ENCODE peak calls at places on chromosomes 16 and 17, in nine cellular contexts. X is IMR-90; S is head of caudate nucleus; E is stimulated activated CD8-positive, alpha-beta memory T cell treated with anti-CD3 and anti-CD28 coated beads, Interleukin-7, amount 100 ng/mL, for 1 hour; W is hepatic stellate cell; C is NCI-H1436 treated with DMSO at 0.1 percent for 48 hours; T is right lobe of liver; I is neural crest cell; Y is NCI-H2171 treated with DMSO at 0.1 percent for 48 hours. V is an unnamed sample.

GRCh38 chr16:22373662-22374310 is 633 bp downstream of the CDR2 start:
- DNase-seq in X (no peak), S (peak; percentile 41), E (no peak), W (peak; percentile 19), C (no peak), T (peak; percentile 74), I (peak; percentile 7), Y (no peak), V (peak; percentile 87)

GRCh38 chr17:8632087-8632486 is 1.6 kb upstream of the MYH10 start:
- DNase-seq in X (no peak), S (no peak), E (no peak), W (no peak), C (no peak), T (peak; percentile 58), I (no peak), Y (no peak), V (peak; percentile 30)

GRCh38 chr16:4796982-4797804 is 2.0 kb downstream of the SMIM22 start:
- DNase-seq in X (no peak), S (no peak), E (no peak), W (no peak), C (no peak), T (no peak), I (no peak), Y (no peak), V (no peak)

GRCh38 chr16:89009343-89010209 is 32.6 kb upstream of the CBFA2T3 start:
- DNase-seq in X (no peak), S (no peak), E (no peak), W (no peak), C (no peak), T (no peak), I (no peak), Y (no peak), V (no peak)

GRCh38 chr17:823501-823902 is 41.3 kb downstream of the MRM3 start:
- DNase-seq in X (no peak), S (no peak), E (no peak), W (no peak), C (no peak), T (no peak), I (no peak), Y (peak; percentile 84), V (peak; percentile 90)

GRCh38 chr16:79508294-79508693 is 92.2 kb downstream of the MAF start:
- DNase-seq in X (no peak), S (no peak), E (no peak), W (no peak), C (no peak), T (no peak), I (no peak), Y (no peak), V (no peak)

GRCh38 chr16:76176153-76176552 is 101.0 kb upstream of the CNTNAP4 start:
- DNase-seq in X (no peak), S (no peak), E (no peak), W (no peak), C (no peak), T (no peak), I (no peak), Y (no peak), V (no peak)

GRCh38 chr16:69796285-69797118 is 34.4 kb downstream of the WWP2 start:
- DNase-seq in X (peak; percentile 77), S (no peak), E (no peak), W (peak; percentile 47), C (no peak), T (no peak), I (peak; percentile 40), Y (peak; percentile 75), V (peak; percentile 71)

GRCh38 chr16:49462989-49463371 is 89.4 kb downstream of the C16orf78 start:
- DNase-seq in X (no peak), S (no peak), E (no peak), W (no peak), C (peak; percentile 16), T (peak; percentile 37), I (no peak), Y (peak; percentile 79), V (no peak)

GRCh38 chr17:22512997-22513538 is 820.7 kb downstream of the KCNJ18 start:
- DNase-seq in X (no peak), S (no peak), E (no peak), W (no peak), C (no peak), T (no peak), I (no peak), Y (no peak), V (peak; percentile 14)

GRCh38 chr17:37368577-37368976 is 7.2 kb upstream of the C17orf78 start:
- DNase-seq in X (peak; percentile 38), S (no peak), E (no peak), W (no peak), C (no peak), T (peak; percentile 55), I (no peak), Y (no peak), V (no peak)

GRCh38 chr16:8941718-8942344 is 21.9 kb downstream of the USP7 start:
- DNase-seq in X (no peak), S (no peak), E (no peak), W (no peak), C (no peak), T (peak; percentile 72), I (no peak), Y (no peak), V (no peak)

GRCh38 chr16:70160821-70161220 is 12.8 kb upstream of the CLEC18C start:
- DNase-seq in X (no peak), S (no peak), E (no peak), W (no peak), C (no peak), T (no peak), I (no peak), Y (no peak), V (no peak)

GRCh38 chr16:82181456-82182185 is 11.6 kb upstream of the MPHOSPH6 start:
- DNase-seq in X (no peak), S (no peak), E (no peak), W (no peak), C (peak; percentile 69), T (no peak), I (no peak), Y (peak; percentile 88), V (peak; percentile 92)

GRCh38 chr16:64253114-64253513 is 868.7 kb downstream of the CDH11 start:
- DNase-seq in X (no peak), S (no peak), E (no peak), W (no peak), C (no peak), T (no peak), I (no peak), Y (no peak), V (no peak)

GRCh38 chr17:68634345-68634876 is 33.2 kb upstream of the FAM20A start:
- DNase-seq in X (no peak), S (no peak), E (no peak), W (no peak), C (no peak), T (no peak), I (no peak), Y (no peak), V (no peak)

GRCh38 chr16:27257271-27257670 is 11.3 kb downstream of the NSMCE1 start:
- DNase-seq in X (no peak), S (no peak), E (no peak), W (no peak), C (no peak), T (peak; percentile 14), I (no peak), Y (no peak), V (no peak)

GRCh38 chr17:850828-851759 is 68.9 kb downstream of the MRM3 start:
- DNase-seq in X (peak; percentile 40), S (no peak), E (no peak), W (peak; percentile 50), C (no peak), T (no peak), I (peak; percentile 5), Y (peak; percentile 23), V (no peak)

GRCh38 chr16:81469183-81469677 is 24.6 kb downstream of the CMIP start:
- DNase-seq in X (no peak), S (no peak), E (no peak), W (no peak), C (no peak), T (no peak), I (no peak), Y (no peak), V (no peak)

GRCh38 chr17:68318103-68318991 is 27.1 kb downstream of the ARSG start:
- DNase-seq in X (peak; percentile 65), S (no peak), E (no peak), W (peak; percentile 64), C (no peak), T (no peak), I (no peak), Y (no peak), V (no peak)

GRCh38 chr17:30005709-30006320 is 64.4 kb downstream of the EFCAB5 start:
- DNase-seq in X (peak; percentile 33), S (no peak), E (no peak), W (peak; percentile 8), C (no peak), T (no peak), I (no peak), Y (no peak), V (no peak)

GRCh38 chr17:10121971-10122707 is 76.3 kb downstream of the GAS7 start:
- DNase-seq in X (peak; percentile 19), S (no peak), E (no peak), W (no peak), C (no peak), T (no peak), I (no peak), Y (peak; percentile 19), V (peak; percentile 78)

GRCh38 chr16:29316673-29317237 is 89.8 kb downstream of the NPIPB11 start:
- DNase-seq in X (peak; percentile 21), S (no peak), E (no peak), W (no peak), C (no peak), T (no peak), I (no peak), Y (peak; percentile 56), V (no peak)

GRCh38 chr17:76612977-76613851 is 27.6 kb upstream of the ST6GALNAC2 start:
- DNase-seq in X (no peak), S (no peak), E (no peak), W (no peak), C (no peak), T (peak; percentile 70), I (peak; percentile 33), Y (no peak), V (peak; percentile 57)

GRCh38 chr17:62165378-62165722 is 100.3 kb upstream of the MED13 start:
- DNase-seq in X (no peak), S (no peak), E (no peak), W (no peak), C (no peak), T (no peak), I (no peak), Y (no peak), V (no peak)

GRCh38 chr17:68834328-68834836 is 120.8 kb downstream of the ABCA8 start:
- DNase-seq in X (no peak), S (no peak), E (no peak), W (no peak), C (no peak), T (no peak), I (no peak), Y (no peak), V (no peak)

GRCh38 chr17:48374650-48375230 is 55.3 kb downstream of the SKAP1 start:
- DNase-seq in X (no peak), S (no peak), E (no peak), W (no peak), C (no peak), T (peak; percentile 47), I (no peak), Y (peak; percentile 10), V (peak; percentile 70)

GRCh38 chr17:45102856-45103255 is 29.5 kb downstream of the PLCD3 start:
- DNase-seq in X (no peak), S (no peak), E (no peak), W (no peak), C (no peak), T (no peak), I (no peak), Y (no peak), V (no peak)

GRCh38 chr16:54242199-54242598 is 44.4 kb downstream of the IRX3 start:
- DNase-seq in X (no peak), S (no peak), E (no peak), W (no peak), C (no peak), T (no peak), I (no peak), Y (peak; percentile 89), V (peak; percentile 24)

GRCh38 chr16:74455213-74455612 is 33.9 kb upstream of the CLEC18B start:
- DNase-seq in X (peak; percentile 40), S (no peak), E (no peak), W (no peak), C (no peak), T (no peak), I (no peak), Y (no peak), V (no peak)

GRCh38 chr16:85595299-85595661 is 17.8 kb upstream of the GSE1 start:
- DNase-seq in X (no peak), S (no peak), E (no peak), W (no peak), C (no peak), T (no peak), I (no peak), Y (no peak), V (no peak)

V was measured in NCI-H82.